ENCODE peak calls at places on chromosomes 12 and 14, in five cellular contexts. One of them, this sample, is unnamed.

GRCh38 chr12:52323001-52323400 is 1.8 kb upstream of the KRT83 start:
- DNase-seq in left ventricle myocardium superior: no peak
- DNase-seq in mucosa of gallbladder: no peak
- DNase-seq in mammary epithelial cell: no peak
- DNase-seq in stimulated activated CD4-positive, alpha-beta T cell treated with anti-CD3 and anti-CD28 coated beads, Interleukin-15, amount 100 ng/mL, for 1 hour: no peak
- DNase-seq in this sample: no peak

GRCh38 chr14:61420326-61420725 is 98.9 kb downstream of the PRKCH start:
- DNase-seq in left ventricle myocardium superior: no peak
- DNase-seq in stimulated activated CD4-positive, alpha-beta T cell treated with anti-CD3 and anti-CD28 coated beads, Interleukin-15, amount 100 ng/mL, for 1 hour: no peak
- DNase-seq in mammary epithelial cell: peak
- DNase-seq in mucosa of gallbladder: no peak
- DNase-seq in this sample: no peak

GRCh38 chr14:30869525-30870150 is 4.7 kb upstream of the COCH start:
- DNase-seq in stimulated activated CD4-positive, alpha-beta T cell treated with anti-CD3 and anti-CD28 coated beads, Interleukin-15, amount 100 ng/mL, for 1 hour: no peak
- DNase-seq in left ventricle myocardium superior: no peak
- DNase-seq in mucosa of gallbladder: no peak
- DNase-seq in mammary epithelial cell: no peak
- DNase-seq in this sample: no peak

GRCh38 chr14:94538070-94538740 is 23.0 kb upstream of the SERPINA4 start:
- DNase-seq in mammary epithelial cell: no peak
- DNase-seq in left ventricle myocardium superior: no peak
- DNase-seq in stimulated activated CD4-positive, alpha-beta T cell treated with anti-CD3 and anti-CD28 coated beads, Interleukin-15, amount 100 ng/mL, for 1 hour: no peak
- DNase-seq in mucosa of gallbladder: no peak
- DNase-seq in this sample: no peak

GRCh38 chr12:118183711-118184110 is 47.8 kb downstream of the PEBP1 start:
- DNase-seq in stimulated activated CD4-positive, alpha-beta T cell treated with anti-CD3 and anti-CD28 coated beads, Interleukin-15, amount 100 ng/mL, for 1 hour: no peak
- DNase-seq in mammary epithelial cell: no peak
- DNase-seq in left ventricle myocardium superior: no peak
- DNase-seq in mucosa of gallbladder: no peak
- DNase-seq in this sample: no peak

GRCh38 chr14:75025082-75025481 is 22.4 kb downstream of the EIF2B2 start:
- DNase-seq in stimulated activated CD4-positive, alpha-beta T cell treated with anti-CD3 and anti-CD28 coated beads, Interleukin-15, amount 100 ng/mL, for 1 hour: no peak
- DNase-seq in left ventricle myocardium superior: no peak
- DNase-seq in mucosa of gallbladder: no peak
- DNase-seq in mammary epithelial cell: no peak
- DNase-seq in this sample: no peak

GRCh38 chr12:42446761-42447160 is 120.8 kb downstream of the PPHLN1 start:
- DNase-seq in left ventricle myocardium superior: no peak
- DNase-seq in mammary epithelial cell: no peak
- DNase-seq in mucosa of gallbladder: no peak
- DNase-seq in stimulated activated CD4-positive, alpha-beta T cell treated with anti-CD3 and anti-CD28 coated beads, Interleukin-15, amount 100 ng/mL, for 1 hour: no peak
- DNase-seq in this sample: no peak

GRCh38 chr14:79972230-79972629 is 239.1 kb downstream of the DIO2 start:
- DNase-seq in left ventricle myocardium superior: no peak
- DNase-seq in stimulated activated CD4-positive, alpha-beta T cell treated with anti-CD3 and anti-CD28 coated beads, Interleukin-15, amount 100 ng/mL, for 1 hour: no peak
- DNase-seq in mucosa of gallbladder: no peak
- DNase-seq in mammary epithelial cell: no peak
- DNase-seq in this sample: no peak

GRCh38 chr12:27163048-27163715 is 80.8 kb upstream of the C12orf71 start:
- DNase-seq in mammary epithelial cell: peak
- DNase-seq in stimulated activated CD4-positive, alpha-beta T cell treated with anti-CD3 and anti-CD28 coated beads, Interleukin-15, amount 100 ng/mL, for 1 hour: no peak
- DNase-seq in mucosa of gallbladder: no peak
- DNase-seq in left ventricle myocardium superior: no peak
- DNase-seq in this sample: no peak

GRCh38 chr12:14774944-14775651 is 28.2 kb downstream of the WBP11 start:
- DNase-seq in mucosa of gallbladder: peak
- DNase-seq in left ventricle myocardium superior: peak
- DNase-seq in mammary epithelial cell: peak
- DNase-seq in stimulated activated CD4-positive, alpha-beta T cell treated with anti-CD3 and anti-CD28 coated beads, Interleukin-15, amount 100 ng/mL, for 1 hour: no peak
- DNase-seq in this sample: no peak

GRCh38 chr14:54691525-54692260 is 124.8 kb downstream of the SAMD4A start:
- DNase-seq in mucosa of gallbladder: peak
- DNase-seq in mammary epithelial cell: peak
- DNase-seq in stimulated activated CD4-positive, alpha-beta T cell treated with anti-CD3 and anti-CD28 coated beads, Interleukin-15, amount 100 ng/mL, for 1 hour: no peak
- DNase-seq in left ventricle myocardium superior: peak
- DNase-seq in this sample: peak

GRCh38 chr12:3218150-3218845 is 141.1 kb downstream of the TSPAN9 start:
- DNase-seq in left ventricle myocardium superior: peak
- DNase-seq in mammary epithelial cell: peak
- DNase-seq in stimulated activated CD4-positive, alpha-beta T cell treated with anti-CD3 and anti-CD28 coated beads, Interleukin-15, amount 100 ng/mL, for 1 hour: no peak
- DNase-seq in mucosa of gallbladder: peak
- DNase-seq in this sample: peak

GRCh38 chr12:8590842-8591545 is 21.7 kb downstream of the AICDA start:
- DNase-seq in mucosa of gallbladder: no peak
- DNase-seq in left ventricle myocardium superior: no peak
- DNase-seq in stimulated activated CD4-positive, alpha-beta T cell treated with anti-CD3 and anti-CD28 coated beads, Interleukin-15, amount 100 ng/mL, for 1 hour: no peak
- DNase-seq in mammary epithelial cell: peak
- DNase-seq in this sample: no peak

GRCh38 chr14:87181288-87181687 is 811.7 kb downstream of the GALC start:
- DNase-seq in mammary epithelial cell: no peak
- DNase-seq in stimulated activated CD4-positive, alpha-beta T cell treated with anti-CD3 and anti-CD28 coated beads, Interleukin-15, amount 100 ng/mL, for 1 hour: no peak
- DNase-seq in mucosa of gallbladder: no peak
- DNase-seq in left ventricle myocardium superior: no peak
- DNase-seq in this sample: no peak

GRCh38 chr12:78210894-78211302 is 380.2 kb downstream of the NAV3 start:
- DNase-seq in left ventricle myocardium superior: no peak
- DNase-seq in mammary epithelial cell: peak
- DNase-seq in stimulated activated CD4-positive, alpha-beta T cell treated with anti-CD3 and anti-CD28 coated beads, Interleukin-15, amount 100 ng/mL, for 1 hour: no peak
- DNase-seq in mucosa of gallbladder: no peak
- DNase-seq in this sample: peak

GRCh38 chr12:909861-910260 is 39.6 kb downstream of the RAD52 start:
- DNase-seq in left ventricle myocardium superior: no peak
- DNase-seq in mammary epithelial cell: no peak
- DNase-seq in stimulated activated CD4-positive, alpha-beta T cell treated with anti-CD3 and anti-CD28 coated beads, Interleukin-15, amount 100 ng/mL, for 1 hour: no peak
- DNase-seq in mucosa of gallbladder: no peak
- DNase-seq in this sample: no peak

GRCh38 chr14:99077076-99077843 is 194.7 kb downstream of the BCL11B start:
- DNase-seq in mammary epithelial cell: peak
- DNase-seq in left ventricle myocardium superior: no peak
- DNase-seq in mucosa of gallbladder: no peak
- DNase-seq in stimulated activated CD4-positive, alpha-beta T cell treated with anti-CD3 and anti-CD28 coated beads, Interleukin-15, amount 100 ng/mL, for 1 hour: no peak
- DNase-seq in this sample: no peak

GRCh38 chr12:66688836-66689439 is 10.1 kb upstream of the GRIP1 start:
- DNase-seq in mucosa of gallbladder: peak
- DNase-seq in left ventricle myocardium superior: no peak
- DNase-seq in mammary epithelial cell: peak
- DNase-seq in stimulated activated CD4-positive, alpha-beta T cell treated with anti-CD3 and anti-CD28 coated beads, Interleukin-15, amount 100 ng/mL, for 1 hour: no peak
- DNase-seq in this sample: peak

GRCh38 chr12:16880864-16881285 is 274.9 kb upstream of the LMO3 start:
- DNase-seq in mucosa of gallbladder: no peak
- DNase-seq in left ventricle myocardium superior: no peak
- DNase-seq in mammary epithelial cell: no peak
- DNase-seq in stimulated activated CD4-positive, alpha-beta T cell treated with anti-CD3 and anti-CD28 coated beads, Interleukin-15, amount 100 ng/mL, for 1 hour: no peak
- DNase-seq in this sample: peak

GRCh38 chr12:96502477-96502876 is 13.1 kb downstream of the CFAP54 start:
- DNase-seq in left ventricle myocardium superior: no peak
- DNase-seq in stimulated activated CD4-positive, alpha-beta T cell treated with anti-CD3 and anti-CD28 coated beads, Interleukin-15, amount 100 ng/mL, for 1 hour: no peak
- DNase-seq in mucosa of gallbladder: no peak
- DNase-seq in mammary epithelial cell: peak
- DNase-seq in this sample: no peak

GRCh38 chr14:100192250-100192671 is 32.8 kb upstream of the DEGS2 start:
- DNase-seq in stimulated activated CD4-positive, alpha-beta T cell treated with anti-CD3 and anti-CD28 coated beads, Interleukin-15, amount 100 ng/mL, for 1 hour: no peak
- DNase-seq in left ventricle myocardium superior: peak
- DNase-seq in mucosa of gallbladder: no peak
- DNase-seq in mammary epithelial cell: no peak
- DNase-seq in this sample: no peak

GRCh38 chr12:13093191-13093849 is 10.1 kb downstream of the GSG1 start:
- DNase-seq in mucosa of gallbladder: no peak
- DNase-seq in left ventricle myocardium superior: no peak
- DNase-seq in mammary epithelial cell: no peak
- DNase-seq in stimulated activated CD4-positive, alpha-beta T cell treated with anti-CD3 and anti-CD28 coated beads, Interleukin-15, amount 100 ng/mL, for 1 hour: no peak
- DNase-seq in this sample: no peak

GRCh38 chr14:105502446-105503295 is 11.6 kb downstream of the TEDC1 start:
- DNase-seq in stimulated activated CD4-positive, alpha-beta T cell treated with anti-CD3 and anti-CD28 coated beads, Interleukin-15, amount 100 ng/mL, for 1 hour: no peak
- DNase-seq in mammary epithelial cell: no peak
- DNase-seq in left ventricle myocardium superior: no peak
- DNase-seq in mucosa of gallbladder: no peak
- DNase-seq in this sample: no peak

GRCh38 chr14:69828372-69828771 is 31.3 kb upstream of the SLC10A1 start:
- DNase-seq in left ventricle myocardium superior: no peak
- DNase-seq in stimulated activated CD4-positive, alpha-beta T cell treated with anti-CD3 and anti-CD28 coated beads, Interleukin-15, amount 100 ng/mL, for 1 hour: no peak
- DNase-seq in mucosa of gallbladder: no peak
- DNase-seq in mammary epithelial cell: no peak
- DNase-seq in this sample: no peak